ENCODE peak calls at places on chromosomes 4 and X, in seven cellular contexts. One of them, this sample, is unnamed.

GRCh38 chr4:11626046-11626445 is 197.4 kb upstream of the HS3ST1 start:
- DNase-seq in transverse colon: no peak
- DNase-seq in IMR-90: no peak
- DNase-seq in HepG2: no peak
- DNase-seq in endothelial cell of umbilical vein: no peak
- DNase-seq in tibial nerve: no peak
- DNase-seq in A549: no peak
- DNase-seq in this sample: no peak

GRCh38 chr4:176464748-176465147 is 145.0 kb downstream of the SPCS3 start:
- DNase-seq in transverse colon: no peak
- DNase-seq in IMR-90: no peak
- DNase-seq in HepG2: no peak
- DNase-seq in endothelial cell of umbilical vein: no peak
- DNase-seq in tibial nerve: no peak
- DNase-seq in A549: no peak
- DNase-seq in this sample: no peak

GRCh38 chr4:101711590-101712255 is 78.8 kb upstream of the BANK1 start:
- DNase-seq in transverse colon: no peak
- DNase-seq in IMR-90: no peak
- DNase-seq in HepG2: no peak
- DNase-seq in endothelial cell of umbilical vein: no peak
- DNase-seq in tibial nerve: no peak
- DNase-seq in A549: no peak
- DNase-seq in this sample: no peak

GRCh38 chr4:1338752-1339414 is 8.1 kb upstream of the UVSSA start:
- DNase-seq in transverse colon: no peak
- DNase-seq in IMR-90: no peak
- DNase-seq in HepG2: no peak
- DNase-seq in endothelial cell of umbilical vein: no peak
- DNase-seq in tibial nerve: no peak
- DNase-seq in A549: no peak
- DNase-seq in this sample: no peak

GRCh38 chr4:6551660-6552059 is 23.3 kb upstream of the MAN2B2 start:
- DNase-seq in transverse colon: no peak
- DNase-seq in IMR-90: no peak
- DNase-seq in HepG2: no peak
- DNase-seq in endothelial cell of umbilical vein: no peak
- DNase-seq in tibial nerve: no peak
- DNase-seq in A549: no peak
- DNase-seq in this sample: no peak

GRCh38 chr4:26503844-26504243 is 13.6 kb upstream of the CCKAR start:
- DNase-seq in transverse colon: no peak
- DNase-seq in IMR-90: no peak
- DNase-seq in HepG2: no peak
- DNase-seq in endothelial cell of umbilical vein: no peak
- DNase-seq in tibial nerve: no peak
- DNase-seq in A549: no peak
- DNase-seq in this sample: no peak

GRCh38 chr4:7564242-7564641 is 129.5 kb upstream of the PSAPL1 start:
- DNase-seq in transverse colon: no peak
- DNase-seq in IMR-90: no peak
- DNase-seq in HepG2: peak; percentile 9
- DNase-seq in endothelial cell of umbilical vein: no peak
- DNase-seq in tibial nerve: no peak
- DNase-seq in A549: no peak
- DNase-seq in this sample: no peak

GRCh38 chrX:3518870-3519269 is 172.4 kb upstream of the MXRA5 start:
- DNase-seq in transverse colon: peak; percentile 18
- DNase-seq in IMR-90: peak; percentile 92
- DNase-seq in HepG2: peak; percentile 2
- DNase-seq in endothelial cell of umbilical vein: no peak
- DNase-seq in tibial nerve: no peak
- DNase-seq in A549: peak; percentile 50
- DNase-seq in this sample: no peak

GRCh38 chrX:123450217-123450616 is 266.1 kb downstream of the GRIA3 start:
- DNase-seq in transverse colon: no peak
- DNase-seq in IMR-90: peak; percentile 1
- DNase-seq in HepG2: peak; percentile 3
- DNase-seq in endothelial cell of umbilical vein: peak; percentile 1
- DNase-seq in tibial nerve: no peak
- DNase-seq in A549: peak; percentile 17
- DNase-seq in this sample: no peak

GRCh38 chr4:141109983-141110382 is 23.3 kb downstream of the RNF150 start:
- DNase-seq in transverse colon: no peak
- DNase-seq in IMR-90: no peak
- DNase-seq in HepG2: no peak
- DNase-seq in endothelial cell of umbilical vein: no peak
- DNase-seq in tibial nerve: no peak
- DNase-seq in A549: no peak
- DNase-seq in this sample: no peak

GRCh38 chr4:57037982-57038604 is 59.4 kb downstream of the POLR2B start:
- DNase-seq in transverse colon: peak; percentile 67
- DNase-seq in IMR-90: peak; percentile 55
- DNase-seq in HepG2: peak; percentile 34
- DNase-seq in endothelial cell of umbilical vein: peak; percentile 59
- DNase-seq in tibial nerve: peak; percentile 45
- DNase-seq in A549: peak; percentile 56
- DNase-seq in this sample: no peak

GRCh38 chrX:68257015-68257414 is 176.3 kb downstream of the OPHN1 start:
- DNase-seq in transverse colon: no peak
- DNase-seq in IMR-90: no peak
- DNase-seq in HepG2: no peak
- DNase-seq in endothelial cell of umbilical vein: no peak
- DNase-seq in tibial nerve: no peak
- DNase-seq in A549: no peak
- DNase-seq in this sample: no peak

GRCh38 chr4:76420901-76421581 is at the start of gene CCDC158:
- DNase-seq in transverse colon: no peak
- DNase-seq in IMR-90: no peak
- DNase-seq in HepG2: no peak
- DNase-seq in endothelial cell of umbilical vein: no peak
- DNase-seq in tibial nerve: no peak
- DNase-seq in A549: no peak
- DNase-seq in this sample: no peak

GRCh38 chrX:75295641-75296040 is 21.8 kb downstream of the UPRT start:
- DNase-seq in transverse colon: no peak
- DNase-seq in IMR-90: no peak
- DNase-seq in HepG2: no peak
- DNase-seq in endothelial cell of umbilical vein: no peak
- DNase-seq in tibial nerve: no peak
- DNase-seq in A549: no peak
- DNase-seq in this sample: no peak

GRCh38 chr4:113404167-113404571 is 354.7 kb downstream of the ANK2 start:
- DNase-seq in transverse colon: no peak
- DNase-seq in IMR-90: no peak
- DNase-seq in HepG2: peak; percentile 92
- DNase-seq in endothelial cell of umbilical vein: no peak
- DNase-seq in tibial nerve: no peak
- DNase-seq in A549: no peak
- DNase-seq in this sample: no peak

GRCh38 chr4:16544251-16544721 is 318.0 kb upstream of the TAPT1 start:
- DNase-seq in transverse colon: no peak
- DNase-seq in IMR-90: no peak
- DNase-seq in HepG2: no peak
- DNase-seq in endothelial cell of umbilical vein: no peak
- DNase-seq in tibial nerve: no peak
- DNase-seq in A549: no peak
- DNase-seq in this sample: peak; percentile 5

GRCh38 chrX:19566359-19567141 is 51.2 kb upstream of the MAP3K15 start:
- DNase-seq in transverse colon: peak; percentile 14
- DNase-seq in IMR-90: peak; percentile 69
- DNase-seq in HepG2: peak; percentile 65
- DNase-seq in endothelial cell of umbilical vein: peak; percentile 1
- DNase-seq in tibial nerve: no peak
- DNase-seq in A549: no peak
- DNase-seq in this sample: no peak

GRCh38 chr4:72084587-72085011 is 52.8 kb downstream of the NPFFR2 start:
- DNase-seq in transverse colon: no peak
- DNase-seq in IMR-90: no peak
- DNase-seq in HepG2: no peak
- DNase-seq in endothelial cell of umbilical vein: no peak
- DNase-seq in tibial nerve: no peak
- DNase-seq in A549: no peak
- DNase-seq in this sample: no peak

GRCh38 chr4:165207431-165208321 is at the start of gene KLHL2:
- DNase-seq in transverse colon: peak; percentile 85
- DNase-seq in IMR-90: peak; percentile 74
- DNase-seq in HepG2: peak; percentile 49
- DNase-seq in endothelial cell of umbilical vein: peak; percentile 80
- DNase-seq in tibial nerve: peak; percentile 55
- DNase-seq in A549: peak; percentile 55
- DNase-seq in this sample: peak; percentile 29
- TF ChIP-seq POLR2A in transverse colon: no peak
- TF ChIP-seq POLR2A in IMR-90: peak; percentile 53
- TF ChIP-seq POLR2A in HepG2: no peak
- TF ChIP-seq POLR2A in endothelial cell of umbilical vein: peak; percentile 73
- TF ChIP-seq POLR2A in tibial nerve: peak; percentile 61
- TF ChIP-seq POLR2A in A549: peak; percentile 48
- TF ChIP-seq POLR2A in this sample: peak; percentile 50

DNA sequence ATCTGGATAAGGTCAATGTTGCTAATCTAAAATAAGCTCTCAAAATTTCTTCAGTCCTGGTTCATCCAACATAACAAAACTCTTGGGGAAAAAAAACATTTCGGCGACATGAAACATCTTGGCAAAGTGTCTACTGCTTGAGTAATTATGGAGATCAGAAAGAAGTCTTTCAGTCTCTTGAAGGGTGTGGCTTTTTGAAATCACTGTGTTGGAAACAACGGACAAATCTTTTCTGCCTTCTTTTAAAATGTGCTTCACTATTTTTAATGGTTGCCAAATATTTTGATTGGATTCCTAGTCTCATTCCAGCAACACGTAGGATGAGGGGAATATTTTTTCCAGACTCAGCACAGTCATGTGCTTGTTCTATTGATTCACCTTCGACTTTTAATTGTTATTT is 138.6 kb downstream of the KLHL8 start:
- DNase-seq in transverse colon: no peak
- DNase-seq in IMR-90: no peak
- DNase-seq in HepG2: no peak
- DNase-seq in endothelial cell of umbilical vein: no peak
- DNase-seq in tibial nerve: no peak
- DNase-seq in A549: no peak
- DNase-seq in this sample: no peak
- H3K4me1 ChIP-seq in transverse colon: peaks cover 29% of the 10 kb centered on the region
- H3K4me1 ChIP-seq in IMR-90: peaks cover 14% of the 10 kb centered on the region
- H3K4me1 ChIP-seq in HepG2: no peaks in the 10 kb centered on the region
- H3K4me1 ChIP-seq in endothelial cell of umbilical vein: peaks cover 23% of the 10 kb centered on the region
- H3K4me1 ChIP-seq in tibial nerve: peaks cover 55% of the 10 kb centered on the region
- H3K4me1 ChIP-seq in A549: peaks cover 15% of the 10 kb centered on the region
- H3K4me1 ChIP-seq in this sample: peaks cover 76% of the 10 kb centered on the region

GRCh38 chr4:127782025-127782274 is 172 bp upstream of the HSPA4L start:
- DNase-seq in transverse colon: peak; percentile 87
- DNase-seq in IMR-90: peak; percentile 81
- DNase-seq in HepG2: no peak
- DNase-seq in endothelial cell of umbilical vein: no peak
- DNase-seq in tibial nerve: peak; percentile 61
- DNase-seq in A549: peak; percentile 85
- DNase-seq in this sample: no peak

GRCh38 chr4:127783026-127783769 is 1.1 kb downstream of the HSPA4L start:
- DNase-seq in transverse colon: peak; percentile 65
- DNase-seq in IMR-90: peak; percentile 65
- DNase-seq in HepG2: peak; percentile 77
- DNase-seq in endothelial cell of umbilical vein: peak; percentile 89
- DNase-seq in tibial nerve: peak; percentile 46
- DNase-seq in A549: peak; percentile 64
- DNase-seq in this sample: peak; percentile 10

GRCh38 chr4:127783971-127784519 is 1.9 kb downstream of the HSPA4L start:
- DNase-seq in transverse colon: no peak
- DNase-seq in IMR-90: no peak
- DNase-seq in HepG2: peak; percentile 9
- DNase-seq in endothelial cell of umbilical vein: peak; percentile 7
- DNase-seq in tibial nerve: no peak
- DNase-seq in A549: no peak
- DNase-seq in this sample: no peak

GRCh38 chr4:127781303-127782024 is 658 bp upstream of the HSPA4L start:
- DNase-seq in transverse colon: peak; percentile 49
- DNase-seq in IMR-90: peak; percentile 15
- DNase-seq in HepG2: no peak
- DNase-seq in endothelial cell of umbilical vein: no peak
- DNase-seq in tibial nerve: peak; percentile 32
- DNase-seq in A549: no peak
- DNase-seq in this sample: no peak

DNA sequence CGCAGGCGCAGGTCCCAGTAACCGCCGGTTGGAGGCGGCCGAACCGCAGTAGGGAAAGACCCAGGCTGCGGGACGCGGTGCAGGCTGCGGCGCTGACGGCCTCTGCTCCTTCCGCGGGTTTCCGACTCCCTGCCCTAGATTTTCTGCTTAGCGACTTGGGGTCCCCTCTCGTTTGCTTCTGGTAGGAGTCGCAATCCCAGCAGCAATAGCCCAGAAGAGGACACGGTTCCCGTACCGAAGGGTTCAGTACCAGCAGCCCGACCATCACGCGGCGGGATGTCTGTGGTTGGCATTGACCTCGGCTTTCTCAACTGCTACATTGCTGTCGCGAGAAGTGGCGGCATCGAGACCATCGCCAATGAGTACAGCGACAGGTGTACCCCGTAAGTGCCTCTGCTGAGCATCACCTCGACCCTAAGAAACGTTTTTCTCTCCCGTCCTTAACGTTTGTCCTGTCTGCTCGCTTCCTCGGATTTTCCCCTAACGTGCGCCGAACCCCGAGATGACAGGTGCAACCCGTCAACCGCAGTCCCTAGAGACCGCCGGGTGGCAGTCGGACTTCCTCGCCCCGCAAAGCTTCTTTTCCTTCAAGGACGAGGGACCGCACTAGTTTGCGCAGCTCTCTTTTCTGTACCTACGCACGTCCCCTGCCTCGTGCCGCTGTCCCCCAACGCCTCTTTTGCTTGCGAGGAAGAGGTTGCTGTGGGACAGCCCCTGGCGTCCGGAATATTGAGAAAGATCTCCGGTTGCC is at the start of gene HSPA4L:
- DNase-seq in transverse colon: peak; percentile 31
- DNase-seq in IMR-90: peak; percentile 45
- DNase-seq in HepG2: peak; percentile 68
- DNase-seq in endothelial cell of umbilical vein: peak; percentile 89
- DNase-seq in tibial nerve: peak; percentile 25
- DNase-seq in A549: peak; percentile 72
- DNase-seq in this sample: no peak
- TF ChIP-seq POLR2A in transverse colon: peak; percentile 79
- TF ChIP-seq POLR2A in IMR-90: peak; percentile 54
- TF ChIP-seq POLR2A in HepG2: peak; percentile 90
- TF ChIP-seq POLR2A in endothelial cell of umbilical vein: peak; percentile 68
- TF ChIP-seq POLR2A in tibial nerve: peak; percentile 91
- TF ChIP-seq POLR2A in A549: peak; percentile 78
- TF ChIP-seq POLR2A in this sample: peak; percentile 86

DNA sequence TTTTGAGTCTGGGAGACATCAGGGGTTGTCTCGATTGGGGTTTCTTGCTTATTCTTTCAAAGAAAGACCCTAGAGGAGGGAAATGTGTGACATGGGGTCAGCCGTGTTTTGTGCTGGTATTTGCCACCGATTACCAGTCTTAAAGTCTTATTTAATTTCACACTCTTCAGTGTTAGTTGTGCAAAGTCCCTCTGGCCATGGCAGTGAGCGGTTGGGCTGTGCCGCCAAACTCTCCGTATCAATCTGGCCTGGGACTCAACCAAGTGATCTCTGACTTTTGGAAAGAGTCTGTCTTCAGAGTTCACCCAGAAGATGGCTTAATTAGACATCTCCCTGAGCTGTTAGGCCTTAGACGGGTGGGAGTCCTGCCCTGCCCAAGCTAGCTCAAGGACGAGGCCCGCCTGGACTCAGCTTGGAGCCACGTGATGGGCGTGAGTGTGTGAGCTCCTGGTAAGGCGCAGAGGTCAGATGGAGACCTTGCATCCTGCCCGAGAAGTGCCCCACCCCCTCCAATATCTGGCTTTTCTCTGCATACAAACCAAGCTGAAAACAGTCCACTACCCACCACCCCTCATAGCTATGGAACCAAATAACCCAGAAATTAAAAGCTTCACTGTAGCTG is 3.8 kb upstream of the PITX2 start:
- DNase-seq in transverse colon: no peak
- DNase-seq in IMR-90: no peak
- DNase-seq in HepG2: no peak
- DNase-seq in endothelial cell of umbilical vein: no peak
- DNase-seq in tibial nerve: no peak
- DNase-seq in A549: no peak
- DNase-seq in this sample: no peak
- H3K4me1 ChIP-seq in transverse colon: peaks cover 24% of the 10 kb centered on the region
- H3K4me1 ChIP-seq in IMR-90: peaks cover under 1% of the 10 kb centered on the region
- H3K4me1 ChIP-seq in HepG2: peaks cover 3% of the 10 kb centered on the region
- H3K4me1 ChIP-seq in endothelial cell of umbilical vein: peaks cover 6% of the 10 kb centered on the region
- H3K4me1 ChIP-seq in tibial nerve: peaks cover 24% of the 10 kb centered on the region
- H3K4me1 ChIP-seq in A549: no peaks in the 10 kb centered on the region
- H3K4me1 ChIP-seq in this sample: peaks cover 8% of the 10 kb centered on the region